ENCODE peak calls at places on chromosomes 12 and 14, in eight cellular contexts. J is HepG2, Y is HCT116, Z is stomach, L is breast epithelium, I is transverse colon, X is suprapubic skin, W is HL-60. K is an unnamed sample.

GRCh38 chr14:104678901-104679705 is 10.3 kb upstream of the INF2 start:
- DNase-seq in J (no peak), Y (no peak), Z (no peak), L (no peak), I (no peak), X (no peak), W (no peak), K (no peak)

GRCh38 chr12:2346405-2346804 is 293.6 kb downstream of the CACNA1C start:
- DNase-seq in J (no peak), Y (no peak), Z (no peak), L (no peak), I (no peak), X (no peak), W (no peak), K (no peak)

GRCh38 chr12:120720234-120720968 is 5.2 kb upstream of the ACADS start:
- DNase-seq in J (no peak), Y (no peak), Z (no peak), L (no peak), I (no peak), X (no peak), W (no peak), K (no peak)

GRCh38 chr12:53221203-53222076 is 10.6 kb downstream of the RARG start:
- DNase-seq in J (peak), Y (no peak), Z (peak), L (peak), I (peak), X (no peak), W (no peak), K (peak)

GRCh38 chr12:98373019-98373554 is 142.3 kb upstream of the TMPO start:
- DNase-seq in J (peak), Y (peak), Z (no peak), L (no peak), I (no peak), X (no peak), W (no peak), K (no peak)

GRCh38 chr12:119693006-119693405 is 25.1 kb downstream of the PRKAB1 start:
- DNase-seq in J (no peak), Y (no peak), Z (peak), L (no peak), I (peak), X (no peak), W (no peak), K (peak)

GRCh38 chr12:30108666-30109065 is 324.9 kb upstream of the TMTC1 start:
- DNase-seq in J (no peak), Y (no peak), Z (no peak), L (no peak), I (no peak), X (no peak), W (no peak), K (no peak)

GRCh38 chr12:50927766-50928224 is 24.5 kb upstream of the HIGD1C start:
- DNase-seq in J (no peak), Y (no peak), Z (no peak), L (no peak), I (no peak), X (no peak), W (no peak), K (no peak)

GRCh38 chr14:101962503-101962874 is 1.9 kb upstream of the DYNC1H1 start:
- DNase-seq in J (peak), Y (peak), Z (peak), L (no peak), I (peak), X (no peak), W (no peak), K (no peak)

GRCh38 chr14:76227450-76228050 is 75.8 kb downstream of the GPATCH2L start:
- DNase-seq in J (no peak), Y (no peak), Z (no peak), L (no peak), I (no peak), X (no peak), W (peak), K (no peak)

GRCh38 chr12:126752021-126752420 is 1514.9 kb upstream of the TMEM132C start:
- DNase-seq in J (no peak), Y (no peak), Z (no peak), L (no peak), I (no peak), X (no peak), W (no peak), K (no peak)

GRCh38 chr12:111469406-111469805 is 63.7 kb downstream of the SH2B3 start:
- DNase-seq in J (no peak), Y (no peak), Z (no peak), L (no peak), I (no peak), X (no peak), W (no peak), K (no peak)

GRCh38 chr12:60100150-60100549 is 504.3 kb downstream of the SLC16A7 start:
- DNase-seq in J (no peak), Y (no peak), Z (no peak), L (no peak), I (no peak), X (no peak), W (no peak), K (no peak)

GRCh38 chr12:34341362-34341733 is 319.1 kb downstream of the ALG10 start:
- DNase-seq in J (no peak), Y (no peak), Z (no peak), L (no peak), I (no peak), X (no peak), W (no peak), K (no peak)

GRCh38 chr14:105139212-105139825 is 29.3 kb downstream of the JAG2 start:
- DNase-seq in J (no peak), Y (no peak), Z (no peak), L (no peak), I (no peak), X (peak), W (no peak), K (no peak)

GRCh38 chr12:64109706-64110105 is 112.4 kb downstream of the KICS2 start:
- DNase-seq in J (no peak), Y (no peak), Z (no peak), L (no peak), I (no peak), X (no peak), W (no peak), K (no peak)

GRCh38 chr12:20513189-20513588 is 144.9 kb downstream of the PDE3A start:
- DNase-seq in J (no peak), Y (no peak), Z (no peak), L (no peak), I (no peak), X (no peak), W (no peak), K (no peak)

GRCh38 chr12:52182898-52183543 is 8.8 kb downstream of the KRT80 start:
- DNase-seq in J (no peak), Y (no peak), Z (no peak), L (no peak), I (no peak), X (no peak), W (no peak), K (no peak)

GRCh38 chr14:60252630-60253029 is 3.6 kb downstream of the PPM1A start:
- DNase-seq in J (no peak), Y (no peak), Z (no peak), L (no peak), I (no peak), X (no peak), W (no peak), K (no peak)

GRCh38 chr14:60862283-60862682 is 118.6 kb downstream of the TRMT5 start:
- DNase-seq in J (no peak), Y (no peak), Z (peak), L (peak), I (peak), X (no peak), W (no peak), K (peak)

GRCh38 chr12:6613015-6613775 is 6.0 kb upstream of the CHD4 start:
- DNase-seq in J (peak), Y (peak), Z (peak), L (peak), I (peak), X (no peak), W (peak), K (peak)

GRCh38 chr14:55869397-55870049 is 248.7 kb upstream of the PELI2 start:
- DNase-seq in J (no peak), Y (no peak), Z (no peak), L (no peak), I (no peak), X (no peak), W (no peak), K (no peak)

GRCh38 chr12:53659011-53659551 is 16.8 kb downstream of the ATP5MC2 start:
- DNase-seq in J (peak), Y (peak), Z (peak), L (peak), I (peak), X (no peak), W (no peak), K (peak)

GRCh38 chr12:22733756-22734155 is 108.8 kb downstream of the ETNK1 start:
- DNase-seq in J (no peak), Y (no peak), Z (no peak), L (no peak), I (no peak), X (no peak), W (no peak), K (no peak)

GRCh38 chr14:50342211-50343080 is 30.3 kb downstream of the DMAC2L start:
- DNase-seq in J (peak), Y (no peak), Z (no peak), L (peak), I (peak), X (peak), W (no peak), K (peak)

GRCh38 chr12:112331891-112332290 is 50.3 kb downstream of the HECTD4 start:
- DNase-seq in J (no peak), Y (no peak), Z (no peak), L (no peak), I (no peak), X (no peak), W (no peak), K (no peak)

GRCh38 chr14:101372894-101373640 is 188.2 kb upstream of the DIO3 start:
- DNase-seq in J (no peak), Y (no peak), Z (no peak), L (peak), I (no peak), X (no peak), W (no peak), K (no peak)

GRCh38 chr12:31206038-31206670 is 119.8 kb downstream of the SINHCAF start:
- DNase-seq in J (no peak), Y (peak), Z (no peak), L (no peak), I (no peak), X (no peak), W (no peak), K (no peak)

GRCh38 chr14:68695326-68695768 is 97.5 kb downstream of the ZFP36L1 start:
- DNase-seq in J (peak), Y (peak), Z (no peak), L (peak), I (no peak), X (peak), W (no peak), K (no peak)

GRCh38 chr14:68694516-68695235 is 98.2 kb downstream of the ZFP36L1 start:
- DNase-seq in J (no peak), Y (no peak), Z (no peak), L (no peak), I (no peak), X (peak), W (no peak), K (no peak)

GRCh38 chr14:68695871-68696665 is 96.8 kb downstream of the ZFP36L1 start:
- DNase-seq in J (no peak), Y (no peak), Z (no peak), L (no peak), I (no peak), X (peak), W (no peak), K (no peak)

GRCh38 chr14:68693926-68694325 is 98.9 kb downstream of the ZFP36L1 start:
- DNase-seq in J (no peak), Y (no peak), Z (no peak), L (no peak), I (no peak), X (peak), W (no peak), K (no peak)

DNA sequence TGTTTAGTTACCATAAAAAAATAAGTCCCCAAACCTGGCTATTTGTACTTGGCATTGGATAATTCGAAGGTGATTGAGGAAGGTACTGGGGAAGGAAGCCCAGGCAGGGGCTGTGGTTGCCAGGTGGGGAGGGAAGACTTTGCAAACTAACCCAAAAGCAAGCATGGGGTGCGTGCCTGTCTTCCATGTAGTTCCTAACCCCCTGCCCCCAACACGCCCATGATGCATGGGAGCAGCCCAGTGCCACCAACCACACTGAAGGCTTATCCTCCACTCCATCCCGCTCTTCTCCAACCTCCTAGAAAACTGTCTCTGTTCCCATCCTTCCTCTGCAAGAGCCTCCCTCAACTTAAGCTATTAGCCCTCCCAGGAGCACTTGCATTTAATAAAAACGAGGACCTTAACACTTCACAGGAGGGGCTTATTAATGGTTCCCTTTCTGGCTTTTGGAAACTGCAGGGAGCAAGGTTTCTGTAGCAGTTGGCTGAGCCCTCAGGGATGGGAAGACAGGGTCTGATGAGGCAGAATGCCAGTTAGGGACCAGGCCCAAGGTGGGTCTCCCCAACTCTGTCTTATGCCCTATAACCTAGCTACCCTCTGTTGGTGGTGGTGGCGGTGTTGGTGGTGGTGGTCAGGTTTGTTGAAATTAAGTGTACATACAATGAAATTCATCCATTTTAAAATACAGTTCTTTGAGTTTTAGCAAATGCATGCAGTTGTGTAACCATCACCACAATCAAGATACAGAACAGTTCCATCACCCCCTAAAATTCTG is 96.0 kb downstream of the ZFP36L1 start:
- DNase-seq in J (no peak), Y (no peak), Z (no peak), L (no peak), I (no peak), X (peak), W (no peak), K (no peak)
- H3K27ac ChIP-seq in J (no peak), Y (no peak), Z (no peak), L (no peak), I (no peak), X (no peak), W (no peak), K (no peak)

DNA sequence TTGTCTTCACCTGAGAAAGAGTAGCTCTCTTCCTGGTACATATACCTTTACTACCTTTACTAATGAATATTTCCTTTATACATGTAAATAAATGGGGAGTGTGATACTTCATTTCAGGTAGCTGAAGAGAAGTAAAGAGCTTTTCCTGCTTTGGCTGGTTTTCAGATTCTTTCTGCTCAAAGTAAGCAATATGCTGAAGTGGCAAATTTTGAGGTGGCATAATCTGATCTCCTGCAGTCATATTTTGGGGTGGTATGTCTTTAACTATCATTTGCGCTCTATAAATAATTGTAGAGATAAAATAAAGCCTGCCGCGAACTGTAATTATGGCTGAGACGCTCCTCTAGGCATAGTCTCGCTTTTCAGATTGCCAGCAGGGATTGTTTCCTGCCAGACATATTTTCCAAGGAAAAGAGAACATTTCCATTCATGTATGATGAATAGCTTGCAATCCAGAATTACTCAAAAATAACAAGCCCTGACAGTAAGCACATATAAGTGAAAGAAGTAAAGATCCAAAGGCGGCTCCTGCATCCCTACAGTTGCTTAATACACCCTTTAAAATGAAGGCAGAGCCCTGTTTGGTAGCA is 200.7 kb downstream of the C12orf50 start:
- DNase-seq in J (no peak), Y (no peak), Z (no peak), L (no peak), I (no peak), X (no peak), W (no peak), K (no peak)
- TF ChIP-seq POLR2AphosphoS5 in J (no peak), Y (no peak), Z (no peak), L (no peak), I (no peak), X (no peak), W (no peak), K (no peak)

GRCh38 chr12:88242939-88243338 is 100.8 kb downstream of the TMTC3 start:
- DNase-seq in J (no peak), Y (no peak), Z (no peak), L (no peak), I (no peak), X (no peak), W (no peak), K (no peak)
- H3K27ac ChIP-seq in J (no peak), Y (no peak), Z (peak), L (no peak), I (peak), X (peak), W (no peak), K (no peak)

DNA sequence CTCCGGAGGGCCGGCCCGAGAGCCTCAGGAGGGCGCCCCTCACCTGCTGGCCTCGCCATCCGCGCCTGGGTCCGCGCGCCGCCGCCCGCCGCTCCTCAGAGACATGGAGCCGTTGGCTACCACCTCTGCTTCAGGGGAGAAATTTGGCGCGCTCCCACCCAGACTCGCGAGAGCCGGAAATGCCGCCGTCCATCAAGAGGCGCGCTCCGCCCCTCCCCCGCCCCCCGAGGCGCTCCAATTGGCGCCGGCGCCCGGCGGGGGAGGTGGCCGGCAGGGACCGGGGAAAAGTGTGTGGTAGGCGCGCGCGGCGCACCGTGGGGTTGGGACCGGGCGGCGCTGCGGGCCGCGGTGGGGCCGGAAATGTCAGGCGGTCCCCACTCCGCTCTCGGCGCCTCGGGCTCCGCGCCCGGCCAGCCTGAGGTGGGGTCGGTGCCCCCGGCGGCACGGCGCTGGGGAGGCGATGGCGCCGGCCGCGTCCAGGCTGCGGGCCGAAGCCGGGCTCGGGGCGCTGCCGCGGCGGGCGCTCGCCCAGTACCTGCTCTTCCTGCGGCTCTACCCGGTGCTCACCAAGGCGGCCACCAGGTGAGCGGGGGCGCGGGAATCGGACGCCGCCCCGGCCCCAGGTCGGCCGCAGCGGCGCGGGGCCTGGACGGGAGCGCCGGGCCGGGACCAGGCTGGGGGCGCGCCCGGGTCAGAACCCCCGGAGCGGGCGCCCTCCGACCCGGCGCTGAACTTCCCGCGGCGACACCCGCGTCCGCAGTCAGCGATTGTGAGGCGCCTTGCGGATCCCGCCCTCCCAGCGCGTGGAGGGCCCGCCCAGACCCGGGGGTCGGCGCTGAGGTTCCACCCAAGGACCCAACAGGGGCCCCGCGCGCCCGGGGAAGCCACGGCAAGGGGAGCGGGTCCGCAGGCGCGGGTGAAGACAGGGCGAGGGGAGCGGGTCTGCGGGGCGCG is at the start of the genes POLE and PXMP2:
- DNase-seq in J (peak), Y (peak), Z (peak), L (peak), I (peak), X (peak), W (peak), K (peak)
- TF ChIP-seq POLR2AphosphoS5 in J (peak), Y (peak), Z (peak), L (peak), I (peak), X (no peak), W (peak), K (peak)

DNA sequence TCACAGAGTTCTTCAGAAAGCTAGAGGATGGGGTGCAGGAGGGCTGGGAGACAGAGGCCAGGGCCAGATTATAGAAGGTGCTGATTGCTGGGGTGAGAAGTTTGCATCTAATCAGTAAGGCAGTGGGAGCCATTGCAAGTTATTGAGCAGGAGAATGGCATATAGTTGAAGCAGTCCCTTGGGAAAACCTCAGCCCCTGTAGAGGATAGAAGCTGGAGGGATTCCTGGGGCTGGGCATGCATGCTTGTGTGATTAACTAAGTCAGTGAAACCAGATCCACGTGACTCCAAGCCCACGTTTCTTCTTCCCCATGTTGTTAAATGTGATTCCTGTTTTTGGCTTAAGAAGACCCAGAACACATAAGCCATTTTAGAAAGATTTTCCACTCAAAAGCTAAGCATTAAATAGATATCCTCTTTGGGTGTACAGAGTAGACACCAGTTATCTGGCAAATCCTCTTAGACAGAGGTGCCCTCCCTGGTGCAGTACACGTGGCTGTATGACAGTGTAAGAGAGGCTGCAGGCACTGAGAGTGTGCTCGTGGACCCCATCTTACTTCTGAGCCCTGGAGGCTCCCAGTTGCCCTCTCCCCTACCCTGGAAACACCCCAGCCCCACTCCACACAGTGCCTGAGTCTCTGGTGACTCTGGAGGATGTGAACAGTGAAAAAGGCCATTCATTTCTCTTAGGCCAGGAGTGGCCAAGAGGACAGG is 3.2 kb downstream of the C14orf132 start:
- DNase-seq in J (no peak), Y (no peak), Z (no peak), L (no peak), I (no peak), X (no peak), W (no peak), K (no peak)
- H3K27ac ChIP-seq in J (no peak), Y (no peak), Z (peak), L (no peak), I (no peak), X (no peak), W (no peak), K (no peak)

GRCh38 chr12:56007148-56007891 is 10.2 kb downstream of the SUOX start:
- DNase-seq in J (peak), Y (peak), Z (peak), L (peak), I (peak), X (peak), W (no peak), K (peak)
- TF ChIP-seq POLR2AphosphoS5 in J (peak), Y (peak), Z (peak), L (no peak), I (no peak), X (no peak), W (no peak), K (peak)

K was measured in prostate gland.